ENCODE peak calls at places on chromosomes 6 and 20, in seven cellular contexts. One of them, this sample, is unnamed.

GRCh38 chr6:112357801-112358200 is 10.7 kb downstream of the RFPL4B start:
- DNase-seq in PC-9: no peak
- DNase-seq in HS-5: peak
- DNase-seq in AG08396: peak
- DNase-seq in body of pancreas: no peak
- DNase-seq in stimulated activated CD4-positive, alpha-beta T cell treated with anti-CD3 and anti-CD28 coated beads, Interleukin-1b, Interleukin-23, amount 100 ng/mL, for 4 hours: no peak
- DNase-seq in stimulated activated CD8-positive, alpha-beta memory T cell treated with anti-CD3 and anti-CD28 coated beads, Interleukin-15, amount 100 ng/mL, for 48 hours: no peak
- DNase-seq in this sample: no peak

GRCh38 chr6:117142995-117143394 is 122.4 kb upstream of the VGLL2 start:
- DNase-seq in stimulated activated CD4-positive, alpha-beta T cell treated with anti-CD3 and anti-CD28 coated beads, Interleukin-1b, Interleukin-23, amount 100 ng/mL, for 4 hours: no peak
- DNase-seq in PC-9: no peak
- DNase-seq in HS-5: no peak
- DNase-seq in body of pancreas: no peak
- DNase-seq in stimulated activated CD8-positive, alpha-beta memory T cell treated with anti-CD3 and anti-CD28 coated beads, Interleukin-15, amount 100 ng/mL, for 48 hours: no peak
- DNase-seq in AG08396: no peak
- DNase-seq in this sample: no peak

GRCh38 chr6:76840865-76841264 is 622.4 kb downstream of the HTR1B start:
- DNase-seq in AG08396: no peak
- DNase-seq in stimulated activated CD8-positive, alpha-beta memory T cell treated with anti-CD3 and anti-CD28 coated beads, Interleukin-15, amount 100 ng/mL, for 48 hours: no peak
- DNase-seq in PC-9: no peak
- DNase-seq in body of pancreas: no peak
- DNase-seq in HS-5: no peak
- DNase-seq in stimulated activated CD4-positive, alpha-beta T cell treated with anti-CD3 and anti-CD28 coated beads, Interleukin-1b, Interleukin-23, amount 100 ng/mL, for 4 hours: no peak
- DNase-seq in this sample: no peak

GRCh38 chr6:105646391-105646867 is 243.5 kb upstream of the PREP start:
- DNase-seq in stimulated activated CD8-positive, alpha-beta memory T cell treated with anti-CD3 and anti-CD28 coated beads, Interleukin-15, amount 100 ng/mL, for 48 hours: peak
- DNase-seq in stimulated activated CD4-positive, alpha-beta T cell treated with anti-CD3 and anti-CD28 coated beads, Interleukin-1b, Interleukin-23, amount 100 ng/mL, for 4 hours: no peak
- DNase-seq in body of pancreas: no peak
- DNase-seq in HS-5: no peak
- DNase-seq in AG08396: no peak
- DNase-seq in PC-9: no peak
- DNase-seq in this sample: peak

GRCh38 chr6:14844411-14844810 is 401.5 kb upstream of the JARID2 start:
- DNase-seq in stimulated activated CD4-positive, alpha-beta T cell treated with anti-CD3 and anti-CD28 coated beads, Interleukin-1b, Interleukin-23, amount 100 ng/mL, for 4 hours: no peak
- DNase-seq in AG08396: no peak
- DNase-seq in HS-5: no peak
- DNase-seq in body of pancreas: no peak
- DNase-seq in PC-9: no peak
- DNase-seq in stimulated activated CD8-positive, alpha-beta memory T cell treated with anti-CD3 and anti-CD28 coated beads, Interleukin-15, amount 100 ng/mL, for 48 hours: no peak
- DNase-seq in this sample: no peak

GRCh38 chr6:7341989-7342742 is 29.2 kb upstream of the SSR1 start:
- DNase-seq in body of pancreas: no peak
- DNase-seq in PC-9: peak
- DNase-seq in AG08396: no peak
- DNase-seq in HS-5: peak
- DNase-seq in stimulated activated CD4-positive, alpha-beta T cell treated with anti-CD3 and anti-CD28 coated beads, Interleukin-1b, Interleukin-23, amount 100 ng/mL, for 4 hours: no peak
- DNase-seq in stimulated activated CD8-positive, alpha-beta memory T cell treated with anti-CD3 and anti-CD28 coated beads, Interleukin-15, amount 100 ng/mL, for 48 hours: no peak
- DNase-seq in this sample: no peak

GRCh38 chr6:6656287-6656686 is 67.8 kb downstream of the LY86 start:
- DNase-seq in PC-9: no peak
- DNase-seq in stimulated activated CD4-positive, alpha-beta T cell treated with anti-CD3 and anti-CD28 coated beads, Interleukin-1b, Interleukin-23, amount 100 ng/mL, for 4 hours: no peak
- DNase-seq in HS-5: no peak
- DNase-seq in body of pancreas: no peak
- DNase-seq in stimulated activated CD8-positive, alpha-beta memory T cell treated with anti-CD3 and anti-CD28 coated beads, Interleukin-15, amount 100 ng/mL, for 48 hours: no peak
- DNase-seq in AG08396: no peak
- DNase-seq in this sample: no peak

GRCh38 chr6:85675030-85675819 is 32.5 kb upstream of the SYNCRIP start:
- DNase-seq in stimulated activated CD4-positive, alpha-beta T cell treated with anti-CD3 and anti-CD28 coated beads, Interleukin-1b, Interleukin-23, amount 100 ng/mL, for 4 hours: no peak
- DNase-seq in stimulated activated CD8-positive, alpha-beta memory T cell treated with anti-CD3 and anti-CD28 coated beads, Interleukin-15, amount 100 ng/mL, for 48 hours: no peak
- DNase-seq in PC-9: peak
- DNase-seq in body of pancreas: no peak
- DNase-seq in HS-5: no peak
- DNase-seq in AG08396: no peak
- DNase-seq in this sample: no peak

GRCh38 chr20:37534401-37535157 is 6.9 kb upstream of the BLCAP start:
- DNase-seq in stimulated activated CD8-positive, alpha-beta memory T cell treated with anti-CD3 and anti-CD28 coated beads, Interleukin-15, amount 100 ng/mL, for 48 hours: no peak
- DNase-seq in HS-5: peak
- DNase-seq in stimulated activated CD4-positive, alpha-beta T cell treated with anti-CD3 and anti-CD28 coated beads, Interleukin-1b, Interleukin-23, amount 100 ng/mL, for 4 hours: no peak
- DNase-seq in AG08396: peak
- DNase-seq in PC-9: peak
- DNase-seq in body of pancreas: peak
- DNase-seq in this sample: peak